ENCODE peak calls at places on chromosomes 12 and 14, in eight cellular contexts. One of them, this sample, is unnamed.

GRCh38 chr12:21330682-21331253 is 3.9 kb downstream of the SLCO1A2 start:
- DNase-seq in aorta: no peak
- DNase-seq in stomach: no peak
- DNase-seq in heart right ventricle: no peak
- DNase-seq in SJCRH30: no peak
- DNase-seq in left ventricle myocardium inferior: no peak
- DNase-seq in CD4-positive, CD25-positive, alpha-beta regulatory T cell: no peak
- DNase-seq in fibroblast of lung: peak
- DNase-seq in this sample: no peak

GRCh38 chr12:99959549-99960170 is 25.1 kb downstream of the ANKS1B start:
- DNase-seq in aorta: no peak
- DNase-seq in stomach: no peak
- DNase-seq in heart right ventricle: no peak
- DNase-seq in SJCRH30: peak
- DNase-seq in left ventricle myocardium inferior: no peak
- DNase-seq in CD4-positive, CD25-positive, alpha-beta regulatory T cell: no peak
- DNase-seq in fibroblast of lung: peak
- DNase-seq in this sample: no peak

GRCh38 chr14:57609313-57609712 is 115.7 kb upstream of the CCDC198 start:
- DNase-seq in aorta: no peak
- DNase-seq in stomach: no peak
- DNase-seq in heart right ventricle: no peak
- DNase-seq in SJCRH30: no peak
- DNase-seq in left ventricle myocardium inferior: no peak
- DNase-seq in CD4-positive, CD25-positive, alpha-beta regulatory T cell: no peak
- DNase-seq in fibroblast of lung: no peak
- DNase-seq in this sample: no peak

GRCh38 chr12:132593521-132593920 is 16.9 kb downstream of the LRCOL1 start:
- DNase-seq in aorta: peak
- DNase-seq in stomach: no peak
- DNase-seq in heart right ventricle: no peak
- DNase-seq in SJCRH30: no peak
- DNase-seq in left ventricle myocardium inferior: no peak
- DNase-seq in CD4-positive, CD25-positive, alpha-beta regulatory T cell: no peak
- DNase-seq in fibroblast of lung: no peak
- DNase-seq in this sample: no peak

GRCh38 chr12:132482771-132483170 is 7.2 kb upstream of the FBRSL1 start:
- DNase-seq in aorta: no peak
- DNase-seq in stomach: no peak
- DNase-seq in heart right ventricle: no peak
- DNase-seq in SJCRH30: no peak
- DNase-seq in left ventricle myocardium inferior: no peak
- DNase-seq in CD4-positive, CD25-positive, alpha-beta regulatory T cell: no peak
- DNase-seq in fibroblast of lung: no peak
- DNase-seq in this sample: no peak

GRCh38 chr14:100834441-100835277 is 8.7 kb downstream of the MEG3 start:
- DNase-seq in aorta: no peak
- DNase-seq in stomach: no peak
- DNase-seq in heart right ventricle: no peak
- DNase-seq in SJCRH30: no peak
- DNase-seq in left ventricle myocardium inferior: no peak
- DNase-seq in CD4-positive, CD25-positive, alpha-beta regulatory T cell: no peak
- DNase-seq in fibroblast of lung: no peak
- DNase-seq in this sample: no peak

GRCh38 chr12:5493018-5493417 is 61.1 kb downstream of the NTF3 start:
- DNase-seq in aorta: no peak
- DNase-seq in stomach: no peak
- DNase-seq in heart right ventricle: no peak
- DNase-seq in SJCRH30: no peak
- DNase-seq in left ventricle myocardium inferior: no peak
- DNase-seq in CD4-positive, CD25-positive, alpha-beta regulatory T cell: no peak
- DNase-seq in fibroblast of lung: no peak
- DNase-seq in this sample: no peak

GRCh38 chr12:127125607-127126259 is 1141.2 kb upstream of the TMEM132C start:
- DNase-seq in aorta: no peak
- DNase-seq in stomach: no peak
- DNase-seq in heart right ventricle: no peak
- DNase-seq in SJCRH30: no peak
- DNase-seq in left ventricle myocardium inferior: no peak
- DNase-seq in CD4-positive, CD25-positive, alpha-beta regulatory T cell: no peak
- DNase-seq in fibroblast of lung: peak
- DNase-seq in this sample: no peak

GRCh38 chr12:123013185-123014095 is 33.0 kb downstream of the ARL6IP4 start:
- DNase-seq in aorta: no peak
- DNase-seq in stomach: no peak
- DNase-seq in heart right ventricle: no peak
- DNase-seq in SJCRH30: no peak
- DNase-seq in left ventricle myocardium inferior: no peak
- DNase-seq in CD4-positive, CD25-positive, alpha-beta regulatory T cell: no peak
- DNase-seq in fibroblast of lung: no peak
- DNase-seq in this sample: no peak

GRCh38 chr12:100163416-100164152 is 20.9 kb upstream of the BLTP3B start:
- DNase-seq in aorta: peak
- DNase-seq in stomach: peak
- DNase-seq in heart right ventricle: peak
- DNase-seq in SJCRH30: peak
- DNase-seq in left ventricle myocardium inferior: peak
- DNase-seq in CD4-positive, CD25-positive, alpha-beta regulatory T cell: peak
- DNase-seq in fibroblast of lung: peak
- DNase-seq in this sample: peak

GRCh38 chr14:96362965-96363750 is at the start of the genes ATG2B and GSKIP:
- DNase-seq in aorta: peak
- DNase-seq in stomach: peak
- DNase-seq in heart right ventricle: peak
- DNase-seq in SJCRH30: peak
- DNase-seq in left ventricle myocardium inferior: peak
- DNase-seq in CD4-positive, CD25-positive, alpha-beta regulatory T cell: peak
- DNase-seq in fibroblast of lung: peak
- DNase-seq in this sample: peak

GRCh38 chr12:120961604-120962486 is 16.5 kb upstream of the HNF1A start:
- DNase-seq in aorta: peak
- DNase-seq in stomach: peak
- DNase-seq in heart right ventricle: peak
- DNase-seq in SJCRH30: no peak
- DNase-seq in left ventricle myocardium inferior: peak
- DNase-seq in CD4-positive, CD25-positive, alpha-beta regulatory T cell: no peak
- DNase-seq in fibroblast of lung: no peak
- DNase-seq in this sample: no peak

GRCh38 chr14:96053600-96054381 is 14.6 kb downstream of the C14orf132 start:
- DNase-seq in aorta: peak
- DNase-seq in stomach: no peak
- DNase-seq in heart right ventricle: peak
- DNase-seq in SJCRH30: no peak
- DNase-seq in left ventricle myocardium inferior: no peak
- DNase-seq in CD4-positive, CD25-positive, alpha-beta regulatory T cell: no peak
- DNase-seq in fibroblast of lung: peak
- DNase-seq in this sample: no peak

GRCh38 chr14:100658514-100658886 is 68.2 kb upstream of the DLK1 start:
- DNase-seq in aorta: no peak
- DNase-seq in stomach: no peak
- DNase-seq in heart right ventricle: no peak
- DNase-seq in SJCRH30: no peak
- DNase-seq in left ventricle myocardium inferior: no peak
- DNase-seq in CD4-positive, CD25-positive, alpha-beta regulatory T cell: no peak
- DNase-seq in fibroblast of lung: no peak
- DNase-seq in this sample: no peak

GRCh38 chr12:103387385-103387784 is 108.4 kb downstream of the C12orf42 start:
- DNase-seq in aorta: no peak
- DNase-seq in stomach: no peak
- DNase-seq in heart right ventricle: no peak
- DNase-seq in SJCRH30: no peak
- DNase-seq in left ventricle myocardium inferior: no peak
- DNase-seq in CD4-positive, CD25-positive, alpha-beta regulatory T cell: no peak
- DNase-seq in fibroblast of lung: no peak
- DNase-seq in this sample: no peak

GRCh38 chr12:51011960-51012359 is 14.2 kb downstream of the SLC11A2 start:
- DNase-seq in aorta: no peak
- DNase-seq in stomach: no peak
- DNase-seq in heart right ventricle: no peak
- DNase-seq in SJCRH30: no peak
- DNase-seq in left ventricle myocardium inferior: no peak
- DNase-seq in CD4-positive, CD25-positive, alpha-beta regulatory T cell: no peak
- DNase-seq in fibroblast of lung: peak
- DNase-seq in this sample: no peak

GRCh38 chr12:68403711-68404110 is 71.5 kb upstream of the MDM1 start:
- DNase-seq in aorta: no peak
- DNase-seq in stomach: no peak
- DNase-seq in heart right ventricle: no peak
- DNase-seq in SJCRH30: no peak
- DNase-seq in left ventricle myocardium inferior: no peak
- DNase-seq in CD4-positive, CD25-positive, alpha-beta regulatory T cell: no peak
- DNase-seq in fibroblast of lung: no peak
- DNase-seq in this sample: no peak

GRCh38 chr12:32757159-32757556 is 1.5 kb upstream of the YARS2 start:
- DNase-seq in aorta: no peak
- DNase-seq in stomach: no peak
- DNase-seq in heart right ventricle: no peak
- DNase-seq in SJCRH30: no peak
- DNase-seq in left ventricle myocardium inferior: no peak
- DNase-seq in CD4-positive, CD25-positive, alpha-beta regulatory T cell: no peak
- DNase-seq in fibroblast of lung: no peak
- DNase-seq in this sample: no peak

GRCh38 chr12:32755051-32755653 is 545 bp downstream of the YARS2 start:
- DNase-seq in aorta: peak
- DNase-seq in stomach: peak
- DNase-seq in heart right ventricle: peak
- DNase-seq in SJCRH30: peak
- DNase-seq in left ventricle myocardium inferior: peak
- DNase-seq in CD4-positive, CD25-positive, alpha-beta regulatory T cell: peak
- DNase-seq in fibroblast of lung: peak
- DNase-seq in this sample: peak

GRCh38 chr12:32754101-32754500 is 1.6 kb downstream of the YARS2 start:
- DNase-seq in aorta: no peak
- DNase-seq in stomach: no peak
- DNase-seq in heart right ventricle: no peak
- DNase-seq in SJCRH30: no peak
- DNase-seq in left ventricle myocardium inferior: no peak
- DNase-seq in CD4-positive, CD25-positive, alpha-beta regulatory T cell: no peak
- DNase-seq in fibroblast of lung: no peak
- DNase-seq in this sample: no peak

GRCh38 chr12:32755654-32756475 is at the start of gene YARS2:
- DNase-seq in aorta: peak
- DNase-seq in stomach: peak
- DNase-seq in heart right ventricle: peak
- DNase-seq in SJCRH30: peak
- DNase-seq in left ventricle myocardium inferior: peak
- DNase-seq in CD4-positive, CD25-positive, alpha-beta regulatory T cell: peak
- DNase-seq in fibroblast of lung: peak
- DNase-seq in this sample: peak

GRCh38 chr12:32756476-32757158 is 920 bp upstream of the YARS2 start:
- DNase-seq in aorta: no peak
- DNase-seq in stomach: no peak
- DNase-seq in heart right ventricle: no peak
- DNase-seq in SJCRH30: no peak
- DNase-seq in left ventricle myocardium inferior: no peak
- DNase-seq in CD4-positive, CD25-positive, alpha-beta regulatory T cell: no peak
- DNase-seq in fibroblast of lung: no peak
- DNase-seq in this sample: no peak
- H3K27ac ChIP-seq in aorta: no peak
- H3K27ac ChIP-seq in stomach: peak
- H3K27ac ChIP-seq in heart right ventricle: peak
- H3K27ac ChIP-seq in SJCRH30: no peak
- H3K27ac ChIP-seq in left ventricle myocardium inferior: peak
- H3K27ac ChIP-seq in CD4-positive, CD25-positive, alpha-beta regulatory T cell: peak
- H3K27ac ChIP-seq in fibroblast of lung: no peak
- H3K27ac ChIP-seq in this sample: peak

GRCh38 chr12:32993404-32993803 is 96.8 kb upstream of the PKP2 start:
- DNase-seq in aorta: no peak
- DNase-seq in stomach: no peak
- DNase-seq in heart right ventricle: no peak
- DNase-seq in SJCRH30: no peak
- DNase-seq in left ventricle myocardium inferior: no peak
- DNase-seq in CD4-positive, CD25-positive, alpha-beta regulatory T cell: no peak
- DNase-seq in fibroblast of lung: no peak
- DNase-seq in this sample: no peak
- H3K27ac ChIP-seq in aorta: no peak
- H3K27ac ChIP-seq in stomach: no peak
- H3K27ac ChIP-seq in heart right ventricle: no peak
- H3K27ac ChIP-seq in SJCRH30: no peak
- H3K27ac ChIP-seq in left ventricle myocardium inferior: no peak
- H3K27ac ChIP-seq in CD4-positive, CD25-positive, alpha-beta regulatory T cell: no peak
- H3K27ac ChIP-seq in fibroblast of lung: no peak
- H3K27ac ChIP-seq in this sample: no peak

GRCh38 chr12:118307069-118307954 is 65.4 kb downstream of the TAOK3 start:
- DNase-seq in aorta: no peak
- DNase-seq in stomach: no peak
- DNase-seq in heart right ventricle: peak
- DNase-seq in SJCRH30: peak
- DNase-seq in left ventricle myocardium inferior: no peak
- DNase-seq in CD4-positive, CD25-positive, alpha-beta regulatory T cell: no peak
- DNase-seq in fibroblast of lung: peak
- DNase-seq in this sample: no peak
- H3K27ac ChIP-seq in aorta: peak
- H3K27ac ChIP-seq in stomach: peak
- H3K27ac ChIP-seq in heart right ventricle: peak
- H3K27ac ChIP-seq in SJCRH30: peak
- H3K27ac ChIP-seq in left ventricle myocardium inferior: peak
- H3K27ac ChIP-seq in CD4-positive, CD25-positive, alpha-beta regulatory T cell: no peak
- H3K27ac ChIP-seq in fibroblast of lung: peak
- H3K27ac ChIP-seq in this sample: no peak

DNA sequence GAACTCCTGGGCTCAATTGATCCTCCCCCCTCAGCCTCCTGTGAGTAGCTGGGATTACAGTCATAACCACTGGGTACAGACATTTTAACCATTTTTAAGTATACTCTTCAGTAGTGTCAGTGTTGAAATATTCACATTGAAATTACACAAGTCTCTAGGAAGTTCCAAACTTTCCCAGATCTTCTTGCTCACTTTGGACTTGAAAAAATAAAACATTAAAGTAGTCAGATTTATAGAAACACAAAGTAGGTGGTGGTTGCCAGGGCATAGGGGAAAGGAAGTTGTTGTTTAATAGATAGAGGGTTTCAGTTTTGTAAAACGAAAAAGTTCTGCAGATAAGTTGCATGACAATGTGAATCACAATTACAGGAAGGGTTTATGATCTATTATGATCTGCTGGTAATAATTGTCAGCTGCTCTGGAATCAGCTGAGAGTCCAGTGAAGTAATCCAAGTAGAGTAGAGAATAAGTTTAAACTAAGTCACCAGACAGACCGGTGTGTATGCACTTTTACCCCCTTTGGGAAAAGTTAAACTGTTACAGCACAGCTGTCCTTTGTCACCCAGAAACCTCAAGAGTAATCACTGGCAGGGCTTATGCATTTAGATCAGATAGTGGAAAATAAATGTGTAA is 27.4 kb downstream of the PCNX1 start:
- DNase-seq in aorta: no peak
- DNase-seq in stomach: no peak
- DNase-seq in heart right ventricle: no peak
- DNase-seq in SJCRH30: no peak
- DNase-seq in left ventricle myocardium inferior: no peak
- DNase-seq in CD4-positive, CD25-positive, alpha-beta regulatory T cell: peak
- DNase-seq in fibroblast of lung: peak
- DNase-seq in this sample: no peak
- H3K27ac ChIP-seq in aorta: no peak
- H3K27ac ChIP-seq in stomach: no peak
- H3K27ac ChIP-seq in heart right ventricle: peak
- H3K27ac ChIP-seq in SJCRH30: no peak
- H3K27ac ChIP-seq in left ventricle myocardium inferior: peak
- H3K27ac ChIP-seq in CD4-positive, CD25-positive, alpha-beta regulatory T cell: peak
- H3K27ac ChIP-seq in fibroblast of lung: peak
- H3K27ac ChIP-seq in this sample: no peak

GRCh38 chr14:61101803-61102548 is 120.9 kb downstream of the SLC38A6 start:
- DNase-seq in aorta: no peak
- DNase-seq in stomach: no peak
- DNase-seq in heart right ventricle: no peak
- DNase-seq in SJCRH30: no peak
- DNase-seq in left ventricle myocardium inferior: no peak
- DNase-seq in CD4-positive, CD25-positive, alpha-beta regulatory T cell: no peak
- DNase-seq in fibroblast of lung: peak
- DNase-seq in this sample: no peak
- H3K27ac ChIP-seq in aorta: no peak
- H3K27ac ChIP-seq in stomach: peak
- H3K27ac ChIP-seq in heart right ventricle: peak
- H3K27ac ChIP-seq in SJCRH30: peak
- H3K27ac ChIP-seq in left ventricle myocardium inferior: peak
- H3K27ac ChIP-seq in CD4-positive, CD25-positive, alpha-beta regulatory T cell: no peak
- H3K27ac ChIP-seq in fibroblast of lung: peak
- H3K27ac ChIP-seq in this sample: no peak